ENCODE peak calls at places on chromosomes 13 and 19, in seven cellular contexts. One of them, this sample, is unnamed.

GRCh38 chr13:48585456-48585840 is 52.6 kb upstream of the RCBTB2 start:
- DNase-seq in left ventricle myocardium inferior: no peak
- DNase-seq in psoas muscle: no peak
- DNase-seq in NCI-H1105: peak
- DNase-seq in activated CD4-positive, alpha-beta T cell treated with anti-CD3 and anti-CD28 coated beads, Interleukin-2, amount 10 ng/mL, durations not matched to agents 7 days and 5 days: no peak
- DNase-seq in CD8-positive, alpha-beta memory T cell: no peak
- DNase-seq in hippocampal formation: peak
- DNase-seq in this sample: peak

GRCh38 chr19:13622727-13623126 is 116.4 kb upstream of the CACNA1A start:
- DNase-seq in left ventricle myocardium inferior: no peak
- DNase-seq in psoas muscle: no peak
- DNase-seq in NCI-H1105: peak
- DNase-seq in activated CD4-positive, alpha-beta T cell treated with anti-CD3 and anti-CD28 coated beads, Interleukin-2, amount 10 ng/mL, durations not matched to agents 7 days and 5 days: no peak
- DNase-seq in CD8-positive, alpha-beta memory T cell: no peak
- DNase-seq in hippocampal formation: no peak
- DNase-seq in this sample: no peak

GRCh38 chr19:35056513-35057063 is 15.1 kb downstream of the HPN start:
- DNase-seq in left ventricle myocardium inferior: no peak
- DNase-seq in psoas muscle: no peak
- DNase-seq in NCI-H1105: no peak
- DNase-seq in activated CD4-positive, alpha-beta T cell treated with anti-CD3 and anti-CD28 coated beads, Interleukin-2, amount 10 ng/mL, durations not matched to agents 7 days and 5 days: no peak
- DNase-seq in CD8-positive, alpha-beta memory T cell: no peak
- DNase-seq in hippocampal formation: no peak
- DNase-seq in this sample: no peak

GRCh38 chr19:48752511-48753365 is at the start of gene FUT1:
- DNase-seq in left ventricle myocardium inferior: peak
- DNase-seq in psoas muscle: peak
- DNase-seq in NCI-H1105: peak
- DNase-seq in activated CD4-positive, alpha-beta T cell treated with anti-CD3 and anti-CD28 coated beads, Interleukin-2, amount 10 ng/mL, durations not matched to agents 7 days and 5 days: peak
- DNase-seq in CD8-positive, alpha-beta memory T cell: peak
- DNase-seq in hippocampal formation: no peak
- DNase-seq in this sample: peak

GRCh38 chr19:29482855-29483640 is 42.7 kb upstream of the VSTM2B start:
- DNase-seq in left ventricle myocardium inferior: no peak
- DNase-seq in psoas muscle: no peak
- DNase-seq in NCI-H1105: no peak
- DNase-seq in activated CD4-positive, alpha-beta T cell treated with anti-CD3 and anti-CD28 coated beads, Interleukin-2, amount 10 ng/mL, durations not matched to agents 7 days and 5 days: no peak
- DNase-seq in CD8-positive, alpha-beta memory T cell: no peak
- DNase-seq in hippocampal formation: no peak
- DNase-seq in this sample: no peak

GRCh38 chr13:45120967-45121366 is 657 bp downstream of the GTF2F2 start:
- DNase-seq in left ventricle myocardium inferior: no peak
- DNase-seq in psoas muscle: no peak
- DNase-seq in NCI-H1105: no peak
- DNase-seq in activated CD4-positive, alpha-beta T cell treated with anti-CD3 and anti-CD28 coated beads, Interleukin-2, amount 10 ng/mL, durations not matched to agents 7 days and 5 days: no peak
- DNase-seq in CD8-positive, alpha-beta memory T cell: no peak
- DNase-seq in hippocampal formation: no peak
- DNase-seq in this sample: no peak

GRCh38 chr19:34096020-34096915 is 76.0 kb upstream of the LSM14A start:
- DNase-seq in left ventricle myocardium inferior: no peak
- DNase-seq in psoas muscle: no peak
- DNase-seq in NCI-H1105: peak
- DNase-seq in activated CD4-positive, alpha-beta T cell treated with anti-CD3 and anti-CD28 coated beads, Interleukin-2, amount 10 ng/mL, durations not matched to agents 7 days and 5 days: peak
- DNase-seq in CD8-positive, alpha-beta memory T cell: peak
- DNase-seq in hippocampal formation: peak
- DNase-seq in this sample: no peak

GRCh38 chr19:14495678-14496028 is 274 bp downstream of the GIPC1 start:
- DNase-seq in left ventricle myocardium inferior: no peak
- DNase-seq in psoas muscle: no peak
- DNase-seq in NCI-H1105: no peak
- DNase-seq in activated CD4-positive, alpha-beta T cell treated with anti-CD3 and anti-CD28 coated beads, Interleukin-2, amount 10 ng/mL, durations not matched to agents 7 days and 5 days: no peak
- DNase-seq in CD8-positive, alpha-beta memory T cell: no peak
- DNase-seq in hippocampal formation: no peak
- DNase-seq in this sample: no peak

GRCh38 chr19:6536138-6536671 is 5.4 kb downstream of the TNFSF9 start:
- DNase-seq in left ventricle myocardium inferior: no peak
- DNase-seq in psoas muscle: peak
- DNase-seq in NCI-H1105: no peak
- DNase-seq in activated CD4-positive, alpha-beta T cell treated with anti-CD3 and anti-CD28 coated beads, Interleukin-2, amount 10 ng/mL, durations not matched to agents 7 days and 5 days: peak
- DNase-seq in CD8-positive, alpha-beta memory T cell: peak
- DNase-seq in hippocampal formation: no peak
- DNase-seq in this sample: peak

GRCh38 chr13:81171065-81171647 is 830.2 kb upstream of the SPRY2 start:
- DNase-seq in left ventricle myocardium inferior: no peak
- DNase-seq in psoas muscle: no peak
- DNase-seq in NCI-H1105: no peak
- DNase-seq in activated CD4-positive, alpha-beta T cell treated with anti-CD3 and anti-CD28 coated beads, Interleukin-2, amount 10 ng/mL, durations not matched to agents 7 days and 5 days: no peak
- DNase-seq in CD8-positive, alpha-beta memory T cell: no peak
- DNase-seq in hippocampal formation: peak
- DNase-seq in this sample: no peak

GRCh38 chr19:45508931-45509691 is 1.8 kb downstream of the VASP start:
- DNase-seq in left ventricle myocardium inferior: peak
- DNase-seq in psoas muscle: peak
- DNase-seq in NCI-H1105: no peak
- DNase-seq in activated CD4-positive, alpha-beta T cell treated with anti-CD3 and anti-CD28 coated beads, Interleukin-2, amount 10 ng/mL, durations not matched to agents 7 days and 5 days: peak
- DNase-seq in CD8-positive, alpha-beta memory T cell: peak
- DNase-seq in hippocampal formation: no peak
- DNase-seq in this sample: peak

GRCh38 chr19:34838753-34839431 is 65.9 kb upstream of the ZNF599 start:
- DNase-seq in left ventricle myocardium inferior: no peak
- DNase-seq in psoas muscle: no peak
- DNase-seq in NCI-H1105: no peak
- DNase-seq in activated CD4-positive, alpha-beta T cell treated with anti-CD3 and anti-CD28 coated beads, Interleukin-2, amount 10 ng/mL, durations not matched to agents 7 days and 5 days: peak
- DNase-seq in CD8-positive, alpha-beta memory T cell: peak
- DNase-seq in hippocampal formation: no peak
- DNase-seq in this sample: peak

GRCh38 chr19:42540071-42540553 is 11.8 kb upstream of the CEACAM1 start:
- DNase-seq in left ventricle myocardium inferior: no peak
- DNase-seq in psoas muscle: no peak
- DNase-seq in NCI-H1105: peak
- DNase-seq in activated CD4-positive, alpha-beta T cell treated with anti-CD3 and anti-CD28 coated beads, Interleukin-2, amount 10 ng/mL, durations not matched to agents 7 days and 5 days: no peak
- DNase-seq in CD8-positive, alpha-beta memory T cell: no peak
- DNase-seq in hippocampal formation: no peak
- DNase-seq in this sample: no peak

GRCh38 chr13:110319774-110320509 is 12.9 kb downstream of the COL4A2 start:
- DNase-seq in left ventricle myocardium inferior: no peak
- DNase-seq in psoas muscle: no peak
- DNase-seq in NCI-H1105: no peak
- DNase-seq in activated CD4-positive, alpha-beta T cell treated with anti-CD3 and anti-CD28 coated beads, Interleukin-2, amount 10 ng/mL, durations not matched to agents 7 days and 5 days: peak
- DNase-seq in CD8-positive, alpha-beta memory T cell: no peak
- DNase-seq in hippocampal formation: no peak
- DNase-seq in this sample: no peak

GRCh38 chr19:47228937-47229673 is 1.9 kb downstream of the BBC3 start:
- DNase-seq in left ventricle myocardium inferior: no peak
- DNase-seq in psoas muscle: no peak
- DNase-seq in NCI-H1105: no peak
- DNase-seq in activated CD4-positive, alpha-beta T cell treated with anti-CD3 and anti-CD28 coated beads, Interleukin-2, amount 10 ng/mL, durations not matched to agents 7 days and 5 days: peak
- DNase-seq in CD8-positive, alpha-beta memory T cell: peak
- DNase-seq in hippocampal formation: no peak
- DNase-seq in this sample: peak

GRCh38 chr19:35013047-35013819 is 13.1 kb downstream of the GRAMD1A start:
- DNase-seq in left ventricle myocardium inferior: peak
- DNase-seq in psoas muscle: peak
- DNase-seq in NCI-H1105: peak
- DNase-seq in activated CD4-positive, alpha-beta T cell treated with anti-CD3 and anti-CD28 coated beads, Interleukin-2, amount 10 ng/mL, durations not matched to agents 7 days and 5 days: peak
- DNase-seq in CD8-positive, alpha-beta memory T cell: peak
- DNase-seq in hippocampal formation: no peak
- DNase-seq in this sample: peak